ENCODE peak calls at places on chromosomes 1 and 21, in five cellular contexts. B is H1, I is HepG2, H is K562, Q is SK-N-SH. S is an unnamed sample.

GRCh38 chr1:32855861-32856617 is 14.7 kb downstream of the FNDC5 start:
- DNase-seq in H (no peak), B (no peak), Q (no peak), I (no peak), S (no peak)

GRCh38 chr1:212749924-212750535 is 41.5 kb downstream of the NSL1 start:
- DNase-seq in H (peak), Q (peak), I (peak), B (no peak), S (peak)

GRCh38 chr1:107963601-107964396 is 1.2 kb downstream of the VAV3 start:
- DNase-seq in Q (peak), I (no peak), B (no peak), H (no peak), S (peak)

GRCh38 chr1:45499415-45499769 is 481 bp downstream of the CCDC163 start:
- DNase-seq in B (no peak), H (no peak), Q (peak), I (no peak), S (no peak)

GRCh38 chr21:31656199-31657095 is 3.0 kb upstream of the SOD1 start:
- DNase-seq in H (no peak), Q (no peak), B (no peak), I (no peak), S (no peak)

GRCh38 chr1:118985611-118986290 is 2.4 kb downstream of the TBX15 start:
- DNase-seq in Q (peak), I (no peak), H (no peak), B (no peak), S (no peak)

GRCh38 chr1:73801912-73802429 is 396.0 kb downstream of the LRRIQ3 start:
- DNase-seq in Q (no peak), I (no peak), B (no peak), H (no peak), S (no peak)

GRCh38 chr1:24266398-24266941 is 52.7 kb upstream of the GRHL3 start:
- DNase-seq in B (no peak), H (peak), I (peak), Q (no peak), S (no peak)

GRCh38 chr1:113912594-113913311 is 7.6 kb downstream of the DCLRE1B start:
- DNase-seq in I (no peak), H (peak), Q (no peak), B (no peak), S (no peak)

GRCh38 chr1:206050655-206051235 is 2.2 kb upstream of the RHEX start:
- DNase-seq in Q (no peak), I (no peak), B (no peak), H (no peak), S (peak)

GRCh38 chr1:43653893-43654292 is 3.9 kb downstream of the KDM4A start:
- DNase-seq in B (no peak), H (no peak), Q (no peak), I (no peak), S (peak)

GRCh38 chr1:112040891-112041740 is 51.6 kb upstream of the KCND3 start:
- DNase-seq in B (no peak), H (no peak), Q (no peak), I (no peak), S (no peak)

GRCh38 chr1:147526501-147526900 is 14.8 kb upstream of the BCL9 start:
- DNase-seq in I (no peak), B (no peak), H (no peak), Q (no peak), S (no peak)

GRCh38 chr1:99965646-99966375 is 4.0 kb upstream of the SLC35A3 start:
- DNase-seq in B (no peak), Q (peak), H (no peak), I (no peak), S (no peak)

GRCh38 chr1:99969729-99970591 is at the start of gene SLC35A3:
- DNase-seq in I (peak), B (peak), Q (peak), H (peak), S (peak)

GRCh38 chr1:99970713-99971255 is 988 bp downstream of the SLC35A3 start:
- DNase-seq in H (peak), Q (no peak), B (no peak), I (no peak), S (no peak)

GRCh38 chr1:99968214-99968613 is 1.6 kb upstream of the SLC35A3 start:
- DNase-seq in B (no peak), Q (no peak), I (no peak), H (no peak), S (no peak)

GRCh38 chr1:99969260-99969728 is 502 bp upstream of the SLC35A3 start:
- DNase-seq in I (no peak), Q (no peak), H (peak), B (no peak), S (no peak)
- TF ChIP-seq TAF1 in I (no peak), Q (no peak), H (no peak), B (no peak), S (no peak)

GRCh38 chr1:230080834-230081233 is 13.8 kb downstream of the GALNT2 start:
- DNase-seq in I (no peak), Q (no peak), H (no peak), B (no peak), S (no peak)

GRCh38 chr1:230081751-230082150 is 14.7 kb downstream of the GALNT2 start:
- DNase-seq in B (no peak), H (no peak), I (no peak), Q (no peak), S (no peak)

GRCh38 chr1:230077011-230077410 is 10.0 kb downstream of the GALNT2 start:
- DNase-seq in I (no peak), H (no peak), B (no peak), Q (no peak), S (no peak)

GRCh38 chr1:230077436-230078221 is 10.6 kb downstream of the GALNT2 start:
- DNase-seq in B (no peak), I (no peak), H (no peak), Q (no peak), S (no peak)

DNA sequence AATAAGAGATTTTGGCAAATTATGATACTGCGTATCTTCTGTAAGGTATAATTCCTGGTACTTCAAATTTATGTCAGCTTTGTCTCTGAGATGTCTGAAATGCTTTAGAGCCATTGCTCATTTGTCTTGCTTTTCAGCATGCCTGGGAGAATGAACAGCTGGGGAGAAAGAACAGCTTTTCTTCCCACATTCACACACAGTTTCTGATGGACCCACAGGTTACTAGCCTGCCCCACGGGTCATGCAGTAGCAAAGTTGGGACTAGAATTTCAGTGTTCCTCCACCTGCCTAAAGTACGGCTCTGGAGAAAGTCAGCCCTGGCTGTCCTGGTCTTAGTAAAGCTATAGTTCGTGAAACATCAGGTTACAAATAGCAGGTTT is 12.2 kb downstream of the GALNT2 start:
- DNase-seq in I (no peak), H (no peak), B (no peak), Q (no peak), S (no peak)
- TF ChIP-seq YY1 in I (no peak), H (no peak), B (no peak), Q (no peak), S (no peak)

DNA sequence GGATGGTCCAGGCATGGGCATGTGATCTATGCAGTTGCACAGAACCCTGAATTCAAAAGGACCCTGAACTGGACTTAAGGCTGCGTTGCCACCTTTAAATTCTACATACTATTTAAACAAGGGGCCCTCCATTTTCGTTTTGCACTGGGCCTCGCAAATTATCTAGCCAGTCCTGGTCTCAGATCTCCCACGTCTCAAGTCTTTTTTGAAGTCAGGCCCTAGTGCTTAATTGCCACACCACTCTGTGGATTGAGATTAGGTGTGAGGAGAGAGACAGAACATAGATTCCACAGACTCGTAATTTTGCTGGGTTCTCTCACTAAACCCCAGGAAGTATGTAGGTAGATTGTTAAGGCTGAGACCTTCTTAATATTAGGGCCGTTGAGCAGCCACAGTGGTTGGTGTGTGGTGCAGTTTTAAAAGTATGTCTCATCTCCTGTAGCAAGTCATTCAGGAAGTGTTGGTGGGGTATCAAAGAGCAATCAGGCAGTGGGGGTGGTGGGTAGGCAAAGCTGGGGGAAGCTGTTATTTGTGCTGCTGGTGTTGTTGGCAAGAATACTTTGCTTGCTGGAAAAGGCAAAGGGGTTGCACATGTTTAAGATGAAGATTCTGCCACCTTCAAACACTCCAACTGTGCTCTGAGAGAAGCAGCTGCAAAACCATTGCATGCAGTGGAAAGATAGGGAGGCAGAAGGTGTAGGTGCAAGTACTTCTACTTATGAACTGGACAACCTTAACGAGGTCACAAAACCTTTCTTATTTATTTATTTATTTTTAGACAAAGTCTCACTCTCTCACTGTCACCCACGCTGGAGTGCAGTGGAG is 11.2 kb downstream of the CD84 start:
- DNase-seq in I (no peak), H (peak), B (no peak), Q (no peak), S (no peak)
- TF ChIP-seq TAF1 in I (no peak), H (no peak), B (no peak), Q (no peak), S (peak)

DNA sequence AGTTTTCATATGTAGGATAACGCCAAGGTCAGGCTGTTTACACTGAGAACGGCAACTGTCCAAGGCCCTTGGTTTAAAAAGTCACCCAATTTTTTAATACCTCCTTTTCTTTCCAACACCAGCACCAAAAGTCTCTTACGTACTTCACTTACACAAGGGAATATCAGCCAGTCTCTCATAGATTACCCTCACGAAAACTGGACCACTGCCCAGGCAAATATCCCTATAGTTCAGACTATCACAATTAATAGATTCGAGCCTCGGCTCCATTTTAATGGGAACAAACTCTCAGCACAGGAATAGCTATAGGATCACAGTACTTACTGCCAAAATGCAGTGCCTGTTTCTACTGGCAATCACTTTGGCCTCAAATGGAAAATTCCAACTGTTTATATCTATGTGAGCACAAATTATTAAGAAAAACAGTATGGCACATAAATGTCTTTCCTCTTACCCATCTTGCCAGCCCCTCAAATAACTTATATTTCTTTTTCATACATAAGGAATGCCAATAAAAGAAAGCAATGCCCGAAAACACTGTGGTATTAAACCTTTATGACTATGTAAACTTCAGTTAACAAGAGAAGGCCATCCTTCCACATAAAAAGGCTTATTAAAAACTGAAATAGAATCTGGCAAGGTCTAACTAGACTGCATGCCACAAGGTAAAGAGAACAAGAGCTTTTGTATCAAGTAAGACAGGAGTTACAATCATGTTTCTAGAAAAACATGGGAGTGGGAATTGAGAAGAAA is 97.8 kb downstream of the SLC45A1 start:
- DNase-seq in B (no peak), I (no peak), H (no peak), Q (no peak), S (no peak)
- TF ChIP-seq YY1 in B (no peak), I (no peak), H (no peak), Q (no peak), S (no peak)

GRCh38 chr1:34360574-34360973 is 183.9 kb downstream of the C1orf94 start:
- DNase-seq in B (no peak), I (no peak), H (no peak), Q (no peak), S (peak)
- TF ChIP-seq TAF1 in B (no peak), I (no peak), H (no peak), Q (no peak), S (no peak)

GRCh38 chr1:3695326-3696217 is 43.3 kb downstream of the TP73 start:
- DNase-seq in I (peak), B (no peak), Q (peak), H (peak), S (no peak)
- TF ChIP-seq YY1 in I (no peak), B (no peak), Q (no peak), H (no peak), S (no peak)

DNA sequence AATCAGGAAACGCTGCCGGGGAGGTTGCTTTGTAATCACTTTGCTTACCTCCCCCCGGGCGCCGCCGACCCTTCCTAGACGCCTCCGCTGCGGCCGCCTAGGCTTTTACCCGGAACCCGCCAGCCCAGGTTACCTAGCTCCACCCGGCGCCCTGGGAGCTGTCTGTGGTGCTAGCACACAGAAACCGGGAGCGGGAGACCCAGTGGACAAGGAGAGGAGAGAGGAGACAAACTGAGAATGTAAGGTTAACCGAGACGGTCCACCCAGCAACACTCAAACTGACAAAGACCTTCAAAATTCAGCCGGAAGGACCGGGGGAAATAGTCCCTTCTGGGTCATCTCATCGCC is 9.8 kb downstream of the BARHL2 start:
- DNase-seq in H (peak), B (no peak), I (peak), Q (no peak), S (no peak)
- TF ChIP-seq TAF1 in H (no peak), B (no peak), I (no peak), Q (no peak), S (no peak)

DNA sequence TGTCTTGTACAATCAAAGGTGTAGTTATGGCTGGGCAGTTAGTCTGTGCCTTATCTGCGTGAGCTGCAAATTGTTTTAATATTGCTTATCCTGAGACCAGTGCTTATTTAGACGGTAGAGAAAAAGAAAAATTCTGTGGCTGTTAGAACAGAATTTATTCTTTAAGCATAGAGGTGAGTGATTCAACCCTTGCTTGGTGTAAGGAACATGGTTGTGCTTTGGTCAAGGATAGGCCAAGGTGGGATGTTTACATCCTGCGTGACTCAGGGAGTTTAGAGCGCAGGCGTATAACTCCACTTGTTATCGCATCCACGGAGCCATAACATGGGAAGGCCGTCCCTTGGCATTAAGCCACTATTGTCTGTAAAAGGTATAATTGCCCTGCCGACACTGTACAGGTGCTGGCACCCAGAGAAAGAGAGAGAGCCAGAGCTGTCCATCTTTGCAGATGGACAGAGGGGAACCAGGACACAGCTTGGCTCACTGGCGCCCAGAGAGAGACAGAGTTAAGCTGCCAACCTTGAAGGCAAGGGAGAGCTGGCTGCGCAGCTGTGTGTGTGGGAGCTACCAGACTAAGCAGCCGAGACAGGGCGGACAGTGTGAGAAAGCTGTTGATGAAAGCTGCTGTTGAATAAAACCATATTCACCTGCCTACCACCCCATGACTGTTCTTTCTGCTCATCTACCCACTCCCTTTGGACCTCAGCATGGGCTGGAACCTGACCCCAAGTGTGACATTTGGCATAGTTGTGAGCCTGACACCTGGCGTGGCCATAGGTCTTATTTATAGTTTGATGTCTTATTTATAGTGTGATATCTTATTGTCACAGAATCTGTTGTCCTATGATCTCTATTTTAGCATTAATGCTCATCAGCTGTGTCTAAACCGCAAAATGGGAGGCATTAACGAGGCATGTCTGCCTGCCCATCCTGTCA is 200.5 kb downstream of the DYRK1A start:
- DNase-seq in B (no peak), H (peak), I (no peak), Q (no peak), S (no peak)
- TF ChIP-seq YY1 in B (no peak), H (peak), I (no peak), Q (no peak), S (no peak)